ENCODE peak calls at places on chromosomes 4 and X, in ten cellular contexts. One of them, this sample, is unnamed.

GRCh38 chrX:42976729-42977366 is 198.9 kb upstream of the PPP1R2C start:
- DNase-seq in GM12864: no peak
- DNase-seq in Panc1: no peak
- DNase-seq in GM23338: peak; percentile 2
- DNase-seq in fibroblast of the aortic adventitia: peak; percentile 4
- DNase-seq in HFF-Myc: no peak
- DNase-seq in fibroblast of lung: no peak
- DNase-seq in PC-9: peak; percentile 41
- DNase-seq in astrocyte of the spinal cord: no peak
- DNase-seq in prostate gland: no peak
- DNase-seq in this sample: no peak

GRCh38 chr4:24042094-24042493 is 152.2 kb upstream of the PPARGC1A start:
- DNase-seq in GM12864: no peak
- DNase-seq in astrocyte of the spinal cord: peak; percentile 61
- DNase-seq in HFF-Myc: peak; percentile 88
- DNase-seq in prostate gland: no peak
- DNase-seq in Panc1: no peak
- DNase-seq in fibroblast of lung: peak; percentile 96
- DNase-seq in PC-9: no peak
- DNase-seq in GM23338: no peak
- DNase-seq in fibroblast of the aortic adventitia: peak; percentile 87
- DNase-seq in this sample: no peak

GRCh38 chr4:70724463-70724862 is 2.7 kb downstream of the RUFY3 start:
- DNase-seq in prostate gland: no peak
- DNase-seq in PC-9: no peak
- DNase-seq in GM12864: no peak
- DNase-seq in Panc1: no peak
- DNase-seq in GM23338: no peak
- DNase-seq in fibroblast of the aortic adventitia: no peak
- DNase-seq in fibroblast of lung: no peak
- DNase-seq in astrocyte of the spinal cord: no peak
- DNase-seq in HFF-Myc: no peak
- DNase-seq in this sample: no peak

GRCh38 chr4:66840178-66840577 is 705.1 kb downstream of the CENPC start:
- DNase-seq in astrocyte of the spinal cord: no peak
- DNase-seq in HFF-Myc: no peak
- DNase-seq in fibroblast of lung: no peak
- DNase-seq in Panc1: no peak
- DNase-seq in GM23338: no peak
- DNase-seq in prostate gland: no peak
- DNase-seq in PC-9: no peak
- DNase-seq in fibroblast of the aortic adventitia: no peak
- DNase-seq in GM12864: no peak
- DNase-seq in this sample: no peak

GRCh38 chr4:154125340-154125739 is 336.5 kb upstream of the SFRP2 start:
- DNase-seq in fibroblast of the aortic adventitia: no peak
- DNase-seq in GM23338: no peak
- DNase-seq in PC-9: no peak
- DNase-seq in Panc1: no peak
- DNase-seq in prostate gland: no peak
- DNase-seq in GM12864: no peak
- DNase-seq in astrocyte of the spinal cord: no peak
- DNase-seq in HFF-Myc: no peak
- DNase-seq in fibroblast of lung: no peak
- DNase-seq in this sample: no peak

GRCh38 chrX:9677098-9677739 is 88.4 kb downstream of the GPR143 start:
- DNase-seq in fibroblast of lung: peak; percentile 32
- DNase-seq in PC-9: no peak
- DNase-seq in GM12864: peak; percentile 83
- DNase-seq in astrocyte of the spinal cord: peak; percentile 39
- DNase-seq in HFF-Myc: peak; percentile 27
- DNase-seq in fibroblast of the aortic adventitia: peak; percentile 33
- DNase-seq in prostate gland: peak; percentile 25
- DNase-seq in GM23338: no peak
- DNase-seq in Panc1: no peak
- DNase-seq in this sample: peak; percentile 50

GRCh38 chrX:137151403-137151802 is 117.6 kb upstream of the GPR101 start:
- DNase-seq in PC-9: no peak
- DNase-seq in prostate gland: no peak
- DNase-seq in GM12864: no peak
- DNase-seq in Panc1: no peak
- DNase-seq in GM23338: peak; percentile 41
- DNase-seq in fibroblast of the aortic adventitia: no peak
- DNase-seq in fibroblast of lung: no peak
- DNase-seq in astrocyte of the spinal cord: no peak
- DNase-seq in HFF-Myc: no peak
- DNase-seq in this sample: no peak

GRCh38 chrX:56661193-56661592 is 67.8 kb upstream of the NBDY start:
- DNase-seq in fibroblast of lung: no peak
- DNase-seq in HFF-Myc: no peak
- DNase-seq in fibroblast of the aortic adventitia: no peak
- DNase-seq in Panc1: no peak
- DNase-seq in PC-9: no peak
- DNase-seq in GM12864: no peak
- DNase-seq in prostate gland: no peak
- DNase-seq in astrocyte of the spinal cord: no peak
- DNase-seq in GM23338: no peak
- DNase-seq in this sample: no peak

GRCh38 chrX:120238947-120239346 is 11.7 kb upstream of the ZBTB33 start:
- DNase-seq in Panc1: no peak
- DNase-seq in GM12864: no peak
- DNase-seq in GM23338: no peak
- DNase-seq in prostate gland: no peak
- DNase-seq in fibroblast of the aortic adventitia: no peak
- DNase-seq in HFF-Myc: no peak
- DNase-seq in fibroblast of lung: no peak
- DNase-seq in astrocyte of the spinal cord: no peak
- DNase-seq in PC-9: no peak
- DNase-seq in this sample: no peak
- TF ChIP-seq CTCF in Panc1: no peak
- TF ChIP-seq CTCF in GM12864: no peak
- TF ChIP-seq CTCF in GM23338: no peak
- TF ChIP-seq CTCF in prostate gland: no peak
- TF ChIP-seq CTCF in fibroblast of the aortic adventitia: no peak
- TF ChIP-seq CTCF in HFF-Myc: no peak
- TF ChIP-seq CTCF in fibroblast of lung: no peak
- TF ChIP-seq CTCF in astrocyte of the spinal cord: no peak
- TF ChIP-seq CTCF in PC-9: no peak
- TF ChIP-seq CTCF in this sample: no peak

DNA sequence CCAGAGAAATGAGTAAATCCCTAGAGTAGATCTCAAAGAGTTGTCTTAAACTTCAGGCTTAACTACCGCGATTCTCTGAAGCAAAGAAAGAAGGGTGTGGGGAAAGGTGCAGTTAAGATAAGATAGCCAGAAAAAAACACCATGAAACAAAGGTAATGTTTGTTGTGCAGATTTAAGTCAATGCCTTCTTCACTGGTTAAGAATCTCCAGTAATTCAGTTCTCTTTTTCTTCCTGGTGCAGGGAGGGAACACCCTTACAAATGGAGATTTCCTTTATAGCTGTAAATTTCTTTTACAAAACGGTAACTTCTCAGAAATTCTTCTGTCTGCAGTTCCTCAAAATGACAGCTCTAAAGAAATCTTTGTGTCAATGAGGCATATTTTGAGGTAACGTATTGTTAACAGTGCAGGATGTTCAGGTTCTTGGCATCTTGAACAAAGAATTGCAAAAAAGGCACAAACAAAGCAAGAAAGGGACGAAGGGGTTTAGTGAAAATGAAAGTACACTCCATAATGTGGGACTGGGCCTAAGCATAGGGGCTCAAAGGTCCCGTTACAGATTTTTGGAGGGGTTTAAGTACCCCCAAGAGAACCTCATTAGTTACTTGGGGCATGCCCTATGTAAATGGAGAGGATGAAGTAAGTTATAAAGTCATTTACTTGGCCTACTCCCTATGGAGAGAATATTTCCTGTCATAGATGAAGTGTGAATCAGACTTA is 491.9 kb downstream of the PCDH11X start:
- DNase-seq in prostate gland: no peak
- DNase-seq in PC-9: no peak
- DNase-seq in GM23338: peak; percentile 68
- DNase-seq in fibroblast of the aortic adventitia: no peak
- DNase-seq in GM12864: no peak
- DNase-seq in fibroblast of lung: peak; percentile 5
- DNase-seq in astrocyte of the spinal cord: no peak
- DNase-seq in HFF-Myc: no peak
- DNase-seq in Panc1: no peak
- DNase-seq in this sample: no peak
- H3K4me3 ChIP-seq in prostate gland: no peak overlapping the region
- H3K4me3 ChIP-seq in PC-9: no peak overlapping the region
- H3K4me3 ChIP-seq in GM23338: no peak overlapping the region
- H3K4me3 ChIP-seq in fibroblast of the aortic adventitia: no peak overlapping the region
- H3K4me3 ChIP-seq in GM12864: no peak overlapping the region
- H3K4me3 ChIP-seq in fibroblast of lung: peak overlapping the region; percentile 9
- H3K4me3 ChIP-seq in astrocyte of the spinal cord: no peak overlapping the region
- H3K4me3 ChIP-seq in HFF-Myc: no peak overlapping the region
- H3K4me3 ChIP-seq in Panc1: peak overlapping the region; percentile 26
- H3K4me3 ChIP-seq in this sample: no peak overlapping the region

GRCh38 chr4:101594588-101594987 is 195.9 kb upstream of the BANK1 start:
- DNase-seq in fibroblast of lung: no peak
- DNase-seq in GM23338: no peak
- DNase-seq in PC-9: no peak
- DNase-seq in HFF-Myc: no peak
- DNase-seq in Panc1: no peak
- DNase-seq in fibroblast of the aortic adventitia: no peak
- DNase-seq in GM12864: no peak
- DNase-seq in prostate gland: no peak
- DNase-seq in astrocyte of the spinal cord: no peak
- DNase-seq in this sample: no peak

GRCh38 chr4:101600287-101600686 is 190.2 kb upstream of the BANK1 start:
- DNase-seq in prostate gland: no peak
- DNase-seq in GM12864: no peak
- DNase-seq in GM23338: no peak
- DNase-seq in astrocyte of the spinal cord: no peak
- DNase-seq in Panc1: no peak
- DNase-seq in fibroblast of the aortic adventitia: peak; percentile 60
- DNase-seq in HFF-Myc: no peak
- DNase-seq in PC-9: no peak
- DNase-seq in fibroblast of lung: no peak
- DNase-seq in this sample: no peak

GRCh38 chr4:101599620-101600019 is 190.9 kb upstream of the BANK1 start:
- DNase-seq in HFF-Myc: no peak
- DNase-seq in GM23338: no peak
- DNase-seq in prostate gland: no peak
- DNase-seq in Panc1: no peak
- DNase-seq in PC-9: peak; percentile 39
- DNase-seq in fibroblast of the aortic adventitia: peak; percentile 81
- DNase-seq in fibroblast of lung: peak; percentile 71
- DNase-seq in astrocyte of the spinal cord: peak; percentile 13
- DNase-seq in GM12864: no peak
- DNase-seq in this sample: no peak

GRCh38 chr4:101596786-101597185 is 193.7 kb upstream of the BANK1 start:
- DNase-seq in PC-9: no peak
- DNase-seq in fibroblast of the aortic adventitia: no peak
- DNase-seq in GM23338: no peak
- DNase-seq in astrocyte of the spinal cord: no peak
- DNase-seq in GM12864: no peak
- DNase-seq in fibroblast of lung: no peak
- DNase-seq in prostate gland: no peak
- DNase-seq in Panc1: no peak
- DNase-seq in HFF-Myc: no peak
- DNase-seq in this sample: no peak

DNA sequence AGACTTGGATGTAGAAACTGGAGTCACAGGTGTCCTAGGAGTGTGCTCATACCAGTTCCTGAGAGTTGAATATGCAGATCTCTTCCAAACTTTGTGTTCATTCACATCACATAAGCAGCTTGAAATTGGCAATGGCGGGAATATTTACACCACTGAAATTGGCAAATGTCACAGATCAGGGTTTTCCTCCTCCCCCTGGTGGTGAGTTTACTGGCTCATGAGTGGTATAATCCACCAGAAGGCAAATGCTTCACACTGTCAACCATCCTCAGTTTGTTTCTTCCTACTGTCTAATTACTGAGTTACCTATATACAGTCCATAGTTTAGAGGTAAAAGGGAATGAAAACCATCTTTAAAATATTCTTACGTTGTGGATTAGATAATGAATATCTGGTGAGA is 193.3 kb upstream of the BANK1 start:
- DNase-seq in GM23338: peak; percentile 24
- DNase-seq in astrocyte of the spinal cord: no peak
- DNase-seq in HFF-Myc: no peak
- DNase-seq in prostate gland: no peak
- DNase-seq in PC-9: no peak
- DNase-seq in Panc1: no peak
- DNase-seq in fibroblast of lung: no peak
- DNase-seq in GM12864: no peak
- DNase-seq in fibroblast of the aortic adventitia: no peak
- DNase-seq in this sample: no peak
- TF ChIP-seq CTCF in GM23338: peak; percentile 49
- TF ChIP-seq CTCF in astrocyte of the spinal cord: peak; percentile 17
- TF ChIP-seq CTCF in HFF-Myc: peak; percentile 15
- TF ChIP-seq CTCF in prostate gland: no peak
- TF ChIP-seq CTCF in PC-9: no peak
- TF ChIP-seq CTCF in Panc1: no peak
- TF ChIP-seq CTCF in fibroblast of lung: peak; percentile 13
- TF ChIP-seq CTCF in GM12864: peak; percentile 54
- TF ChIP-seq CTCF in fibroblast of the aortic adventitia: peak; percentile 10
- TF ChIP-seq CTCF in this sample: no peak

GRCh38 chrX:131795442-131796229 is 227.5 kb upstream of the STK26 start:
- DNase-seq in fibroblast of lung: no peak
- DNase-seq in Panc1: no peak
- DNase-seq in PC-9: no peak
- DNase-seq in astrocyte of the spinal cord: no peak
- DNase-seq in prostate gland: no peak
- DNase-seq in GM23338: no peak
- DNase-seq in GM12864: no peak
- DNase-seq in fibroblast of the aortic adventitia: no peak
- DNase-seq in HFF-Myc: no peak
- DNase-seq in this sample: no peak

GRCh38 chrX:131789664-131790063 is 233.4 kb upstream of the STK26 start:
- DNase-seq in PC-9: no peak
- DNase-seq in astrocyte of the spinal cord: no peak
- DNase-seq in Panc1: no peak
- DNase-seq in GM12864: no peak
- DNase-seq in GM23338: no peak
- DNase-seq in HFF-Myc: no peak
- DNase-seq in prostate gland: no peak
- DNase-seq in fibroblast of lung: no peak
- DNase-seq in fibroblast of the aortic adventitia: no peak
- DNase-seq in this sample: no peak

GRCh38 chrX:131792356-131792749 is 230.7 kb upstream of the STK26 start:
- DNase-seq in astrocyte of the spinal cord: peak; percentile 92
- DNase-seq in GM23338: no peak
- DNase-seq in Panc1: peak; percentile 99
- DNase-seq in prostate gland: no peak
- DNase-seq in HFF-Myc: no peak
- DNase-seq in fibroblast of lung: no peak
- DNase-seq in PC-9: no peak
- DNase-seq in GM12864: no peak
- DNase-seq in fibroblast of the aortic adventitia: peak; percentile 98
- DNase-seq in this sample: peak; percentile 92

GRCh38 chrX:131792789-131793462 is 230.2 kb upstream of the STK26 start:
- DNase-seq in fibroblast of the aortic adventitia: peak; percentile 98
- DNase-seq in astrocyte of the spinal cord: peak; percentile 93
- DNase-seq in Panc1: peak; percentile 92
- DNase-seq in HFF-Myc: no peak
- DNase-seq in fibroblast of lung: no peak
- DNase-seq in prostate gland: no peak
- DNase-seq in PC-9: no peak
- DNase-seq in GM23338: no peak
- DNase-seq in GM12864: no peak
- DNase-seq in this sample: peak; percentile 88

GRCh38 chrX:131791608-131792355 is 231.3 kb upstream of the STK26 start:
- DNase-seq in fibroblast of lung: no peak
- DNase-seq in fibroblast of the aortic adventitia: peak; percentile 22
- DNase-seq in GM12864: no peak
- DNase-seq in HFF-Myc: no peak
- DNase-seq in astrocyte of the spinal cord: no peak
- DNase-seq in prostate gland: no peak
- DNase-seq in GM23338: no peak
- DNase-seq in PC-9: no peak
- DNase-seq in Panc1: no peak
- DNase-seq in this sample: no peak
- H3K4me3 ChIP-seq in fibroblast of lung: no peak overlapping the region
- H3K4me3 ChIP-seq in fibroblast of the aortic adventitia: peak overlapping the region; percentile 60
- H3K4me3 ChIP-seq in GM12864: no peak overlapping the region
- H3K4me3 ChIP-seq in HFF-Myc: no peak overlapping the region
- H3K4me3 ChIP-seq in astrocyte of the spinal cord: peak overlapping the region; percentile 41
- H3K4me3 ChIP-seq in prostate gland: no peak overlapping the region
- H3K4me3 ChIP-seq in GM23338: no peak overlapping the region
- H3K4me3 ChIP-seq in PC-9: no peak overlapping the region
- H3K4me3 ChIP-seq in Panc1: peak overlapping the region; percentile 78
- H3K4me3 ChIP-seq in this sample: peak overlapping the region; percentile 47

This sample was measured in LNCaP clone FGC.